ENCODE peak calls at places on chromosomes 2 and 18, in nine cellular contexts. E is IMR-90, G is body of pancreas, P is ovary, Q is psoas muscle, K is iPS DF 6.9, V is prostate gland, A is mesendoderm, D is lower lobe of right lung. T is an unnamed sample. For H3K4me1, the result is how much of the 10 kb centered on the place peaks cover.

GRCh38 chr18:24923138-24923537 is 428.8 kb downstream of the ZNF521 start:
- DNase-seq in A (no peak), D (no peak), K (no peak), Q (no peak), P (no peak), E (no peak), G (no peak), V (no peak), T (no peak)

GRCh38 chr18:23453657-23454011 is 547 bp downstream of the RIOK3 start:
- DNase-seq in Q (no peak), P (no peak), G (peak), D (no peak), V (peak), A (peak), K (no peak), E (peak), T (no peak)

GRCh38 chr2:68238955-68239822 is 13.1 kb downstream of the PPP3R1 start:
- DNase-seq in Q (no peak), G (no peak), A (no peak), P (no peak), V (no peak), E (peak), K (no peak), D (no peak), T (no peak)

GRCh38 chr18:44909191-44909719 is 228.6 kb downstream of the SETBP1 start:
- DNase-seq in E (no peak), A (no peak), G (no peak), P (no peak), D (no peak), Q (no peak), K (no peak), V (no peak), T (no peak)

GRCh38 chr2:203786912-203787311 is 80.5 kb downstream of the CD28 start:
- DNase-seq in V (no peak), E (peak), P (no peak), Q (no peak), G (no peak), A (no peak), D (no peak), K (no peak), T (no peak)

GRCh38 chr18:23784811-23785245 is 95.6 kb downstream of the LAMA3 start:
- DNase-seq in G (no peak), A (peak), P (no peak), E (peak), D (no peak), V (no peak), Q (no peak), K (no peak), T (no peak)

GRCh38 chr18:54924948-54925347 is 34.3 kb downstream of the CCDC68 start:
- DNase-seq in G (no peak), V (no peak), A (no peak), P (no peak), D (no peak), Q (no peak), E (peak), K (no peak), T (no peak)

GRCh38 chr2:239326831-239327535 is 73.8 kb downstream of the HDAC4 start:
- DNase-seq in G (peak), K (no peak), V (no peak), D (no peak), A (no peak), Q (peak), E (peak), P (no peak), T (no peak)

GRCh38 chr18:13221821-13222220 is 3.3 kb downstream of the LDLRAD4 start:
- DNase-seq in K (no peak), P (no peak), E (no peak), G (peak), A (no peak), Q (no peak), D (no peak), V (peak), T (no peak)

GRCh38 chr2:170922683-170923494 is 6.2 kb upstream of the GORASP2 start:
- DNase-seq in G (no peak), E (no peak), K (no peak), P (no peak), Q (no peak), A (no peak), V (peak), D (no peak), T (no peak)

GRCh38 chr18:48676346-48676745 is 137.5 kb downstream of the CTIF start:
- DNase-seq in Q (no peak), A (no peak), P (peak), K (no peak), D (no peak), E (no peak), G (no peak), V (no peak), T (no peak)

GRCh38 chr2:201950606-201951005 is 83.0 kb upstream of the FZD7 start:
- DNase-seq in K (no peak), E (peak), V (no peak), D (no peak), P (no peak), A (peak), Q (no peak), G (no peak), T (no peak)

GRCh38 chr2:236670235-236670620 is 100.6 kb downstream of the ACKR3 start:
- DNase-seq in P (no peak), V (no peak), E (no peak), Q (no peak), A (no peak), G (no peak), D (no peak), K (no peak), T (no peak)

GRCh38 chr18:42264467-42264866 is 309.4 kb downstream of the PIK3C3 start:
- DNase-seq in D (no peak), V (no peak), Q (no peak), E (no peak), K (no peak), A (no peak), P (no peak), G (no peak), T (no peak)

GRCh38 chr2:47598476-47598875 is 184.5 kb upstream of the MSH6 start:
- DNase-seq in A (no peak), E (no peak), V (no peak), Q (no peak), D (no peak), K (no peak), P (no peak), G (no peak), T (no peak)

GRCh38 chr2:219441451-219442205 is 7.0 kb downstream of the SPEG start:
- DNase-seq in Q (peak), E (peak), K (no peak), A (peak), G (peak), D (no peak), V (peak), P (peak), T (peak)

GRCh38 chr2:85164145-85164559 is 31.0 kb downstream of the TCF7L1 start:
- DNase-seq in D (no peak), P (no peak), G (no peak), K (no peak), E (no peak), V (no peak), A (no peak), Q (no peak), T (no peak)

GRCh38 chr2:43132523-43133301 is 93.7 kb downstream of the ZFP36L2 start:
- DNase-seq in Q (no peak), G (no peak), D (no peak), V (no peak), E (no peak), K (no peak), P (peak), A (no peak), T (no peak)

GRCh38 chr2:241863021-241863954 is 4.6 kb upstream of the PDCD1 start:
- DNase-seq in K (no peak), E (peak), A (no peak), G (no peak), Q (peak), V (no peak), P (peak), D (no peak), T (peak)

GRCh38 chr2:939936-940620 is 10.6 kb upstream of the SNTG2 start:
- DNase-seq in E (no peak), G (no peak), K (no peak), P (no peak), Q (no peak), V (no peak), A (no peak), D (no peak), T (no peak)

GRCh38 chr2:24566209-24566608 is 75.2 kb downstream of the NCOA1 start:
- DNase-seq in D (no peak), E (no peak), G (no peak), V (no peak), P (no peak), K (no peak), Q (no peak), A (no peak), T (no peak)

GRCh38 chr2:108101481-108101880 is 115.2 kb downstream of the SLC5A7 start:
- DNase-seq in A (peak), P (no peak), G (no peak), Q (no peak), E (no peak), D (no peak), V (no peak), K (no peak), T (no peak)

GRCh38 chr18:54263904-54264336 is 5.4 kb upstream of the POLI start:
- DNase-seq in A (no peak), G (no peak), D (no peak), V (no peak), Q (no peak), P (no peak), K (no peak), E (no peak), T (no peak)

DNA sequence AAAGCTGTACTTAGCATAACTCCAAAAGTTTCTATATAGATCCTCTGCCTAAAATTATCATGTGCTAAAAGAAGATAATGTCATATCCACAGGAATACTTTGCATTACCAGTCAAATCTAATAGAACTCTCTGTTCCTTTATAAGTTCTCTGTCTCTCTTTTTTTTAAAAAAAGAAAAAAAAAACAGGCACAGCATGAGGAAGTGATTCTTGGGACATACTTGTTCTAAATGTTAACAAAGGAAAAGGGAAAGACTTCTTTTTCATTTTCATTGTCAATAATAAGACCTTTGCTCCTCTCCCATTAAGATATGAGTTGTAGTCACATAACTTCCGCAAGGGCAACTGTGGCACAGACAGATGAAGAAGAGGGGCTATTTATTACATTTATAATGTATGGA is 4.7 kb downstream of the CD302 start:
- DNase-seq in Q (no peak), G (no peak), K (no peak), D (no peak), A (no peak), V (no peak), E (no peak), P (no peak), T (no peak)
- H3K4me1 ChIP-seq in Q (under half), G (under half), K (under half), D (half or more), A (under half), V (under half), E (under half), P (under half), T (under half)

GRCh38 chr2:9302755-9303154 is 96.1 kb downstream of the ASAP2 start:
- DNase-seq in E (no peak), K (no peak), Q (no peak), D (no peak), G (no peak), P (no peak), V (no peak), A (no peak), T (no peak)
- H3K4me1 ChIP-seq in E (under half), K (under half), Q (under half), D (under half), G (under half), P (under half), V (under half), A (under half), T (under half)

GRCh38 chr2:136058262-136058661 is 59.7 kb downstream of the CXCR4 start:
- DNase-seq in Q (no peak), D (no peak), K (no peak), G (no peak), P (no peak), E (no peak), V (no peak), A (peak), T (peak)

GRCh38 chr2:136057802-136058140 is 60.2 kb downstream of the CXCR4 start:
- DNase-seq in A (no peak), P (no peak), D (no peak), E (no peak), G (no peak), Q (no peak), V (no peak), K (no peak), T (no peak)

GRCh38 chr2:136058951-136059530 is 58.9 kb downstream of the CXCR4 start:
- DNase-seq in P (no peak), Q (no peak), G (no peak), K (no peak), D (no peak), A (no peak), E (no peak), V (no peak), T (no peak)

GRCh38 chr2:136056077-136056688 is 61.8 kb downstream of the CXCR4 start:
- DNase-seq in Q (no peak), V (no peak), P (no peak), K (no peak), E (no peak), G (no peak), D (no peak), A (no peak), T (no peak)

DNA sequence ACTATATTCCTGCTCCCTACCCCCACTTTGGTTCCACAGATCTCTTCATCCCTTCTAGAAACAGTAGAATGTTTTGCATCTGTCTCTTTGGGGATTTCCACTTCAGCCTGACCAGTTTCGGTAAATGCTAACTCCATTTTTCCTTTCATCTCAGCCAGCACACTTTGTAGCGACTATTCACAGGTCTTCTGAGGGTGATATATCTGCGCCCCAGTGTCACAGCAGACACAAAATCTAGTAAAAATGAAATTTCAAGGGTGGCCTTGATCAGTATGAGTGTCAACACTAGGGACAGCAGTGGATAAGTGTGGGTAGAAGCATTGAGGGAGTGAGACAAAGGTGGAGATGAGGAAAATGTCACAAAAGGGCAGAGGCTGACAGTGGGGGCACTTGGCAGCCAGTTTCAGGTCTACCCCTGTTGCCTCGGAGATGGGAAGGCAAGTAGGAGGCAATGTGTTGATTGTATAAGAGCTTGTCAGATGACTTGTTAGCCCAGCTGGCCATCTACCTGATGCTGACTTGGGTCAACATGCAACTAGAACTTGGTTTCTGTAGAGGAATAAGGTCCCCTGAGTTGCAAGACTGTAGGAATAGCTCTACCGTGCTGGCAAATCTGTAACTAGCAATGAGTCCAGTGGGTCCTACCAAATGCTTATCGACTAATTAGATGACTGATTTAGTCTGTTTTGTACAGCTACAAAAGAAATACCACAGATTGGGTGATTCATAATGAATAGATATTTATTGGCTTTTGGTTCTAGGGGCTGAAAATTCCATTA is 60.7 kb downstream of the CXCR4 start:
- DNase-seq in G (no peak), A (no peak), P (no peak), K (no peak), Q (no peak), V (no peak), E (no peak), D (no peak), T (no peak)
- H3K4me1 ChIP-seq in G (under half), A (under half), P (under half), K (under half), Q (under half), V (under half), E (under half), D (under half), T (under half)

GRCh38 chr2:96148410-96149217 is 3.4 kb upstream of the DUSP2 start:
- DNase-seq in G (peak), K (no peak), V (peak), A (peak), P (peak), E (peak), Q (peak), D (peak), T (peak)
- H3K4me1 ChIP-seq in G (under half), K (under half), V (under half), A (under half), P (under half), E (under half), Q (under half), D (under half), T (under half)

DNA sequence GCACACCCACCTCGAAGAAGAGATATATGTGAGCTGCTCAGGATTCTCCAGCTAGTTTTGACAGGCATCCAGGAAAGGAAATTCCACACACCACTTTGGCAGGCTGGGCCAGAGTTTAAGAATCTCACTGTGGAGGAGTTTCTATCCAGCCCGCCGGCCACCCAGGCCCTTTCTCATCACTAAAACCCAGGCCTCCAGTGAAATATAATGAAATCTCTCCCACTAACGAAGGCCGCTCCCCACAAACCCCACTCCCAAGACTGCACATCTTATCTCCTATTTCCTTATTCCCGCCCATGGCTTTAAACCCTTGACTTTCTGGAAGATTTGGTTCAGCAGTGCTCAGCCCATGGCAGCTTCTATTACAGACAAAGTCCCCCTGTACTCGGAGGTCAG is 202.1 kb downstream of the GLI2 start:
- DNase-seq in G (no peak), E (peak), A (no peak), P (peak), K (no peak), Q (no peak), V (no peak), D (no peak), T (no peak)
- H3K4me1 ChIP-seq in G (under half), E (half or more), A (under half), P (half or more), K (under half), Q (half or more), V (under half), D (under half), T (under half)

GRCh38 chr18:9221661-9222060 is 85.1 kb downstream of the ANKRD12 start:
- DNase-seq in P (no peak), K (no peak), A (no peak), D (no peak), E (no peak), G (no peak), V (no peak), Q (no peak), T (no peak)
- H3K4me1 ChIP-seq in P (under half), K (under half), A (under half), D (under half), E (under half), G (under half), V (under half), Q (under half), T (under half)

GRCh38 chr2:205699554-205700289 is 17.4 kb downstream of the NRP2 start:
- DNase-seq in D (no peak), Q (no peak), P (no peak), K (no peak), E (no peak), G (no peak), V (no peak), A (peak), T (no peak)
- H3K4me1 ChIP-seq in D (half or more), Q (under half), P (half or more), K (under half), E (half or more), G (under half), V (under half), A (half or more), T (under half)

GRCh38 chr2:217970206-217970605 is 32.6 kb downstream of the TNS1 start:
- DNase-seq in A (no peak), P (no peak), K (no peak), Q (no peak), V (no peak), D (no peak), G (no peak), E (peak), T (no peak)

GRCh38 chr2:217972490-217972889 is 30.3 kb downstream of the TNS1 start:
- DNase-seq in A (no peak), G (no peak), E (no peak), P (peak), K (no peak), V (no peak), Q (peak), D (peak), T (no peak)

GRCh38 chr2:217971166-217971565 is 31.6 kb downstream of the TNS1 start:
- DNase-seq in E (no peak), D (no peak), G (no peak), P (no peak), K (no peak), Q (no peak), V (no peak), A (no peak), T (no peak)

GRCh38 chr2:217973008-217973787 is 29.6 kb downstream of the TNS1 start:
- DNase-seq in P (peak), V (no peak), E (no peak), Q (no peak), G (no peak), D (no peak), K (no peak), A (no peak), T (no peak)

DNA sequence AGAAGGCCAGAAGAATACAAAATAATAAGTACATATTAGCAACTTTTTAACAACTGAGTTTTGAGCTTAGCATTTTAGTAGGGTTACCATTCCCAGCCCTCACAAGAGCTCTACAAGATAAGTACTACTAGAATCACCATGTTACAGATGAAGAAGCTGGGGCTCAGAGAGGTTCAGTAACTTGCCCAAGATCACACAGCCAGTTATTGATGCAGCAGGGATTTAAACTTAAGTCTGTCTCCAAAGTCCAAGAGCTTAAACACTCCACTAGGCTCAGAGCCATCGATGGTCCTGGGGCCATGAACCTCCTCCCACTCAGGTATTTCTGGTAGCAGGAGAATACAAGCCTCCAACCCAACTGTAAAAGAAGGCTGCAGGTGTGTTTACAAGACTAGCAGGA is 30.8 kb downstream of the TNS1 start:
- DNase-seq in A (no peak), E (no peak), P (no peak), Q (no peak), K (no peak), D (no peak), V (no peak), G (no peak), T (no peak)
- H3K4me1 ChIP-seq in A (under half), E (under half), P (under half), Q (under half), K (under half), D (under half), V (under half), G (under half), T (under half)

T was measured in GM23338.